ENCODE peak calls at places on chromosomes 7 and 10, in seven cellular contexts. One of them, this sample, is unnamed.

GRCh38 chr7:127953966-127954365 is 77.3 kb downstream of the LRRC4 start:
- DNase-seq in keratinocyte: no peak
- DNase-seq in fibroblast of lung: no peak
- DNase-seq in fibroblast of pulmonary artery: no peak
- DNase-seq in mammary epithelial cell: no peak
- DNase-seq in endothelial cell of umbilical vein: peak; percentile 16
- DNase-seq in foreskin fibroblast: no peak
- DNase-seq in this sample: no peak

GRCh38 chr10:133128126-133129081 is 31.6 kb upstream of the KNDC1 start:
- DNase-seq in keratinocyte: no peak
- DNase-seq in mammary epithelial cell: no peak
- DNase-seq in fibroblast of pulmonary artery: no peak
- DNase-seq in foreskin fibroblast: no peak
- DNase-seq in fibroblast of lung: no peak
- DNase-seq in endothelial cell of umbilical vein: no peak
- DNase-seq in this sample: no peak

GRCh38 chr10:47198221-47198620 is 101.8 kb upstream of the GDF10 start:
- DNase-seq in keratinocyte: no peak
- DNase-seq in foreskin fibroblast: no peak
- DNase-seq in endothelial cell of umbilical vein: no peak
- DNase-seq in fibroblast of lung: no peak
- DNase-seq in fibroblast of pulmonary artery: no peak
- DNase-seq in mammary epithelial cell: no peak
- DNase-seq in this sample: no peak

GRCh38 chr10:107529350-107529749 is 364.8 kb upstream of the SORCS1 start:
- DNase-seq in fibroblast of pulmonary artery: no peak
- DNase-seq in keratinocyte: no peak
- DNase-seq in fibroblast of lung: no peak
- DNase-seq in mammary epithelial cell: no peak
- DNase-seq in foreskin fibroblast: no peak
- DNase-seq in endothelial cell of umbilical vein: no peak
- DNase-seq in this sample: no peak

GRCh38 chr10:88791924-88792323 is 10.6 kb upstream of the LIPM start:
- DNase-seq in fibroblast of pulmonary artery: peak; percentile 21
- DNase-seq in endothelial cell of umbilical vein: peak; percentile 33
- DNase-seq in fibroblast of lung: no peak
- DNase-seq in keratinocyte: no peak
- DNase-seq in foreskin fibroblast: no peak
- DNase-seq in mammary epithelial cell: peak; percentile 25
- DNase-seq in this sample: peak; percentile 44

GRCh38 chr10:19847321-19847720 is 31.1 kb downstream of the PLXDC2 start:
- DNase-seq in keratinocyte: peak; percentile 23
- DNase-seq in endothelial cell of umbilical vein: no peak
- DNase-seq in fibroblast of pulmonary artery: peak; percentile 39
- DNase-seq in fibroblast of lung: peak; percentile 19
- DNase-seq in foreskin fibroblast: no peak
- DNase-seq in mammary epithelial cell: peak; percentile 95
- DNase-seq in this sample: peak; percentile 81

GRCh38 chr10:78248651-78249464 is 215.2 kb downstream of the RPS24 start:
- DNase-seq in foreskin fibroblast: peak; percentile 81
- DNase-seq in fibroblast of pulmonary artery: peak; percentile 59
- DNase-seq in mammary epithelial cell: peak; percentile 6
- DNase-seq in keratinocyte: no peak
- DNase-seq in endothelial cell of umbilical vein: no peak
- DNase-seq in fibroblast of lung: peak; percentile 86
- DNase-seq in this sample: no peak

GRCh38 chr10:28940158-28940888 is 263.0 kb downstream of the BAMBI start:
- DNase-seq in keratinocyte: no peak
- DNase-seq in foreskin fibroblast: no peak
- DNase-seq in fibroblast of lung: no peak
- DNase-seq in fibroblast of pulmonary artery: no peak
- DNase-seq in endothelial cell of umbilical vein: no peak
- DNase-seq in mammary epithelial cell: no peak
- DNase-seq in this sample: no peak

GRCh38 chr10:133022784-133023115 is 65.0 kb upstream of the ADGRA1 start:
- DNase-seq in fibroblast of lung: no peak
- DNase-seq in mammary epithelial cell: no peak
- DNase-seq in keratinocyte: no peak
- DNase-seq in foreskin fibroblast: no peak
- DNase-seq in endothelial cell of umbilical vein: no peak
- DNase-seq in fibroblast of pulmonary artery: peak; percentile 3
- DNase-seq in this sample: no peak

GRCh38 chr10:114600067-114600466 is 58.0 kb downstream of the ABLIM1 start:
- DNase-seq in keratinocyte: no peak
- DNase-seq in endothelial cell of umbilical vein: no peak
- DNase-seq in mammary epithelial cell: no peak
- DNase-seq in fibroblast of pulmonary artery: no peak
- DNase-seq in fibroblast of lung: no peak
- DNase-seq in foreskin fibroblast: no peak
- DNase-seq in this sample: no peak

GRCh38 chr7:149766215-149766614 is 7.2 kb downstream of the ZNF467 start:
- DNase-seq in mammary epithelial cell: no peak
- DNase-seq in fibroblast of pulmonary artery: no peak
- DNase-seq in endothelial cell of umbilical vein: no peak
- DNase-seq in keratinocyte: no peak
- DNase-seq in fibroblast of lung: no peak
- DNase-seq in foreskin fibroblast: no peak
- DNase-seq in this sample: no peak

GRCh38 chr10:99532687-99533495 is at the start of gene NKX2-3:
- DNase-seq in fibroblast of pulmonary artery: peak; percentile 33
- DNase-seq in keratinocyte: no peak
- DNase-seq in mammary epithelial cell: no peak
- DNase-seq in fibroblast of lung: peak; percentile 32
- DNase-seq in foreskin fibroblast: peak; percentile 51
- DNase-seq in endothelial cell of umbilical vein: peak; percentile 40
- DNase-seq in this sample: no peak

GRCh38 chr7:137073571-137074325 is 205.3 kb downstream of the CHRM2 start:
- DNase-seq in foreskin fibroblast: peak; percentile 52
- DNase-seq in endothelial cell of umbilical vein: no peak
- DNase-seq in mammary epithelial cell: peak; percentile 16
- DNase-seq in keratinocyte: no peak
- DNase-seq in fibroblast of lung: peak; percentile 17
- DNase-seq in fibroblast of pulmonary artery: peak; percentile 67
- DNase-seq in this sample: peak; percentile 29

GRCh38 chr7:44762300-44762699 is 13.7 kb downstream of the ZMIZ2 start:
- DNase-seq in endothelial cell of umbilical vein: no peak
- DNase-seq in mammary epithelial cell: peak; percentile 68
- DNase-seq in fibroblast of lung: no peak
- DNase-seq in fibroblast of pulmonary artery: no peak
- DNase-seq in keratinocyte: no peak
- DNase-seq in foreskin fibroblast: no peak
- DNase-seq in this sample: no peak

GRCh38 chr10:22681783-22682183 is 32.6 kb downstream of the PIP4K2A start:
- DNase-seq in foreskin fibroblast: peak; percentile 74
- DNase-seq in endothelial cell of umbilical vein: peak; percentile 59
- DNase-seq in fibroblast of lung: peak; percentile 53
- DNase-seq in mammary epithelial cell: peak; percentile 77
- DNase-seq in keratinocyte: peak; percentile 26
- DNase-seq in fibroblast of pulmonary artery: peak; percentile 87
- DNase-seq in this sample: peak; percentile 79

GRCh38 chr7:150435390-150436073 is 14.9 kb upstream of the GIMAP8 start:
- DNase-seq in endothelial cell of umbilical vein: no peak
- DNase-seq in fibroblast of pulmonary artery: no peak
- DNase-seq in foreskin fibroblast: no peak
- DNase-seq in fibroblast of lung: no peak
- DNase-seq in keratinocyte: no peak
- DNase-seq in mammary epithelial cell: no peak
- DNase-seq in this sample: no peak

DNA sequence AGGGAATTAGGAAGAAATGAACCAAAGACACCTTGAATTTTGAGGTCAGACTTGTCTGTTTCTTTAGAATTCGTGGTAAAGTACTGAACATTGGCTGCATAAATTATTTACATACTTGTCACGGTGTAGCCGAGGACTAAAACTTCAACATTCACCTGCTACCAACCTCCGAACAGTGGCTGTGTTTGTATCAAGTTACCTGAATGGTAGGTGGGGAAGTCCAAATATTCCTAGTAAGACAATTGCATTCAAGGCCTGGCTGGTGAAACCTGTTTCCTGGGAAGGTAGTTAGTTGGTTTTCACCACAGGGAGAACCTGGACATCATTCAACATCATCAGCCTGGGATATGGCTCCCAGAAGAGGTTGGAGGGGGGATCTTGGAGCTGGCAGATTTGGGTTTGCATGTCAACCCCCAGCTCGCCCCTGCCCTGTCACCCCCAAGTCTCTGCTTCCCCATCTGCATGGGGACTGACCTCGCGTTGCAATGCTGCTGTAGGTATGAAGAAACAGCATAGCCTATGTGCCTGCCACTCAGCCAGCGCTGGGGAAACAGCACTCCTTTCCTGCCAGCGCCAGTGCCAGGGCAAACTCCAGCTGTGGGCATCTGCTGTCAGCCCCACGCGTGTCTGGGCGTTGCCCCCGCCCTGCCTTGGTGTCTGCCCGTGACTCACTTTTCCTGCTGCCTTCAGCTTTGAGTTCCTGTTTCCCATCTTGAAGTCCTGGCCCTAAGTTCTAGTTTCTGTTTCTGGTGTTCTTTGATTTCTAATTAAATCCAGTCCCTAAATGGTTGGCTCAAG is 12.7 kb upstream of the LARP4B start:
- DNase-seq in foreskin fibroblast: peak; percentile 90
- DNase-seq in fibroblast of pulmonary artery: peak; percentile 38
- DNase-seq in keratinocyte: no peak
- DNase-seq in mammary epithelial cell: peak; percentile 59
- DNase-seq in fibroblast of lung: peak; percentile 39
- DNase-seq in endothelial cell of umbilical vein: peak; percentile 88
- DNase-seq in this sample: peak; percentile 63
- H3K4me3 ChIP-seq in foreskin fibroblast: peak overlapping the region; percentile 30
- H3K4me3 ChIP-seq in fibroblast of pulmonary artery: no peak overlapping the region
- H3K4me3 ChIP-seq in keratinocyte: peak overlapping the region; percentile 41
- H3K4me3 ChIP-seq in mammary epithelial cell: no peak overlapping the region
- H3K4me3 ChIP-seq in fibroblast of lung: no peak overlapping the region
- H3K4me3 ChIP-seq in endothelial cell of umbilical vein: no peak overlapping the region
- H3K4me3 ChIP-seq in this sample: no peak overlapping the region

DNA sequence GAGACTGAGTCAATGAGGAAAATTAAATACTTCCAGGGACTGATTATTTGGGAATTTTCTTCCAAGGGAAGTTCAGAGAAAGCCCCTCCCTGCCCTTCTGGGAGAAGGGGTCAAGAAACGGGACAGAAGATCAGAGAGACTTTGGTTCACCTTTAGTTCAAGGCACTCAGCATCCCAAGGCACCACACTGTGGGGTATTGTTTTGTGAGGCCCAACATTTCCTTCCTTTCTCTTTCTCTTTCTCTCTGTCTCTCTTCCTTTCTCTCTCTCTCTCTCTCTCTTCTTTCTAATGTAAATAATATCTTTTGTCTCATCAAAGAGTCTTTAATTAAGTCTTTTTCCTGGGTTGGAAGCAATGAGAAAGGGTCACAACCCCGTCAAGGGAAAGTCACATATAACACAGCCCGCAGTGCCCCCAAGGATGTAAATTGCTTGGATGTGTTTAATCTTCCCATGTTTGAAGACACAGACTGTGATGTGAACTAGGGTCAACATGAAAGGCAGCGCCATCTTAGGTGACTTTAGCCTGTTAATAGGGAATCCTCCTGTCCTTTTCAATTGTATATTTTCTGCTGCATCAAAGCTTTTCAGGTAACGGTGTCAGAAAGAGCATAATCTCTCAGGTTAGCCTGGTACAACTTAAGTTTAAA is 983.3 kb upstream of the C7orf33 start:
- DNase-seq in endothelial cell of umbilical vein: no peak
- DNase-seq in foreskin fibroblast: no peak
- DNase-seq in fibroblast of pulmonary artery: no peak
- DNase-seq in keratinocyte: no peak
- DNase-seq in mammary epithelial cell: no peak
- DNase-seq in fibroblast of lung: no peak
- DNase-seq in this sample: no peak
- H3K4me3 ChIP-seq in endothelial cell of umbilical vein: no peak overlapping the region
- H3K4me3 ChIP-seq in foreskin fibroblast: no peak overlapping the region
- H3K4me3 ChIP-seq in fibroblast of pulmonary artery: no peak overlapping the region
- H3K4me3 ChIP-seq in keratinocyte: no peak overlapping the region
- H3K4me3 ChIP-seq in mammary epithelial cell: no peak overlapping the region
- H3K4me3 ChIP-seq in fibroblast of lung: no peak overlapping the region
- H3K4me3 ChIP-seq in this sample: no peak overlapping the region

GRCh38 chr7:24784292-24784691 is 27.0 kb upstream of the GSDME start:
- DNase-seq in keratinocyte: no peak
- DNase-seq in endothelial cell of umbilical vein: no peak
- DNase-seq in foreskin fibroblast: no peak
- DNase-seq in mammary epithelial cell: no peak
- DNase-seq in fibroblast of pulmonary artery: no peak
- DNase-seq in fibroblast of lung: no peak
- DNase-seq in this sample: no peak

GRCh38 chr7:24786306-24786705 is 29.0 kb upstream of the GSDME start:
- DNase-seq in foreskin fibroblast: no peak
- DNase-seq in mammary epithelial cell: no peak
- DNase-seq in fibroblast of lung: no peak
- DNase-seq in fibroblast of pulmonary artery: peak; percentile 13
- DNase-seq in keratinocyte: no peak
- DNase-seq in endothelial cell of umbilical vein: no peak
- DNase-seq in this sample: no peak

GRCh38 chr7:24781106-24781505 is 23.8 kb upstream of the GSDME start:
- DNase-seq in fibroblast of lung: no peak
- DNase-seq in mammary epithelial cell: no peak
- DNase-seq in fibroblast of pulmonary artery: no peak
- DNase-seq in foreskin fibroblast: no peak
- DNase-seq in keratinocyte: no peak
- DNase-seq in endothelial cell of umbilical vein: no peak
- DNase-seq in this sample: no peak

GRCh38 chr7:24786941-24787340 is 29.7 kb upstream of the GSDME start:
- DNase-seq in fibroblast of pulmonary artery: peak; percentile 92
- DNase-seq in foreskin fibroblast: peak; percentile 96
- DNase-seq in keratinocyte: peak; percentile 77
- DNase-seq in endothelial cell of umbilical vein: peak; percentile 72
- DNase-seq in fibroblast of lung: peak; percentile 92
- DNase-seq in mammary epithelial cell: peak; percentile 97
- DNase-seq in this sample: peak; percentile 97

DNA sequence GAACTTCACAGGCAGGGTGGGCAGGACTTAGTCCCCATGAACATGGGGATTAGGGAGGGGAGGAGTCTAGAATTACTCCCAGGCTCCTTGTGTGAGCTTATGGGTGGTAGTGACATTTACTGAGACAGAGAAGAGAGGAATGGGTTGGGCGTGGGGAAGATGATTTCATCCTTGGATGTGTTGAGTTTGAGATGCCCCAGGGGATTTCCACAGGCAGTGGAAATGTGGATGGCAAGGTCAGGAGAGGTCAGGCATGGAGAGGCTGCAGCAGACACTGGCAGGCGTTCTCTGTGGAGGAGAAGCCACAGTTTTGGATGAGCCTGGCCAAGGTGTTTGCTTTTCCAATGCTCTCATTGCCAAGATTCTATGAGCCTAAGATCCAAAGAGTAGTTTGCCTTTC is 26.5 kb upstream of the GSDME start:
- DNase-seq in endothelial cell of umbilical vein: no peak
- DNase-seq in mammary epithelial cell: no peak
- DNase-seq in fibroblast of pulmonary artery: no peak
- DNase-seq in foreskin fibroblast: no peak
- DNase-seq in fibroblast of lung: no peak
- DNase-seq in keratinocyte: no peak
- DNase-seq in this sample: no peak
- H3K4me3 ChIP-seq in endothelial cell of umbilical vein: no peak overlapping the region
- H3K4me3 ChIP-seq in mammary epithelial cell: no peak overlapping the region
- H3K4me3 ChIP-seq in fibroblast of pulmonary artery: no peak overlapping the region
- H3K4me3 ChIP-seq in foreskin fibroblast: no peak overlapping the region
- H3K4me3 ChIP-seq in fibroblast of lung: no peak overlapping the region
- H3K4me3 ChIP-seq in keratinocyte: no peak overlapping the region
- H3K4me3 ChIP-seq in this sample: no peak overlapping the region

GRCh38 chr10:37813763-37814162 is 43.6 kb downstream of the ZNF248 start:
- DNase-seq in foreskin fibroblast: no peak
- DNase-seq in keratinocyte: no peak
- DNase-seq in fibroblast of lung: no peak
- DNase-seq in fibroblast of pulmonary artery: no peak
- DNase-seq in mammary epithelial cell: no peak
- DNase-seq in endothelial cell of umbilical vein: no peak
- DNase-seq in this sample: no peak

GRCh38 chr10:37816290-37816689 is 41.1 kb downstream of the ZNF248 start:
- DNase-seq in keratinocyte: no peak
- DNase-seq in endothelial cell of umbilical vein: no peak
- DNase-seq in foreskin fibroblast: no peak
- DNase-seq in fibroblast of lung: no peak
- DNase-seq in mammary epithelial cell: no peak
- DNase-seq in fibroblast of pulmonary artery: no peak
- DNase-seq in this sample: no peak

GRCh38 chr10:37812290-37812689 is 45.1 kb downstream of the ZNF248 start:
- DNase-seq in keratinocyte: no peak
- DNase-seq in fibroblast of lung: no peak
- DNase-seq in mammary epithelial cell: no peak
- DNase-seq in foreskin fibroblast: no peak
- DNase-seq in fibroblast of pulmonary artery: no peak
- DNase-seq in endothelial cell of umbilical vein: no peak
- DNase-seq in this sample: no peak
- H3K4me3 ChIP-seq in keratinocyte: no peak overlapping the region
- H3K4me3 ChIP-seq in fibroblast of lung: no peak overlapping the region
- H3K4me3 ChIP-seq in mammary epithelial cell: no peak overlapping the region
- H3K4me3 ChIP-seq in foreskin fibroblast: no peak overlapping the region
- H3K4me3 ChIP-seq in fibroblast of pulmonary artery: no peak overlapping the region
- H3K4me3 ChIP-seq in endothelial cell of umbilical vein: no peak overlapping the region
- H3K4me3 ChIP-seq in this sample: no peak overlapping the region

This sample was measured in epithelial cell of esophagus.